ENCODE peak calls at places on chromosomes 2 and 18, in six cellular contexts. N is astrocyte; M is AG04450; G is CD8-positive, alpha-beta T cell; Y is Peyer's patch; F is upper lobe of right lung. K is an unnamed sample.

GRCh38 chr18:49812321-49813070 is 837 bp downstream of the ACAA2 start:
- DNase-seq in G (no peak), Y (no peak), M (no peak), F (no peak), N (peak), K (no peak)

GRCh38 chr2:190713476-190713875 is 64.6 kb downstream of the NAB1 start:
- DNase-seq in Y (no peak), M (no peak), G (no peak), N (peak), F (no peak), K (no peak)

GRCh38 chr2:141618457-141618856 is 512.4 kb downstream of the LRP1B start:
- DNase-seq in G (no peak), M (no peak), Y (no peak), N (no peak), F (no peak), K (no peak)

GRCh38 chr2:240815761-240816583 is 4.0 kb downstream of the KIF1A start:
- DNase-seq in M (no peak), Y (no peak), F (no peak), G (no peak), N (no peak), K (no peak)

GRCh38 chr2:72349016-72349415 is 201.4 kb upstream of the CYP26B1 start:
- DNase-seq in Y (no peak), G (no peak), F (no peak), M (no peak), N (no peak), K (no peak)

GRCh38 chr2:74927617-74928016 is 30.8 kb upstream of the POLE4 start:
- DNase-seq in Y (no peak), G (no peak), N (no peak), F (no peak), M (no peak), K (no peak)

GRCh38 chr2:178679891-178680290 is 127.3 kb downstream of the TTN start:
- DNase-seq in Y (no peak), M (no peak), N (no peak), G (no peak), F (no peak), K (no peak)

GRCh38 chr2:67782443-67782842 is 280.4 kb downstream of the C1D start:
- DNase-seq in Y (no peak), N (peak), M (peak), G (no peak), F (no peak), K (no peak)

GRCh38 chr2:219562049-219563020 is 9.0 kb downstream of the OBSL1 start:
- DNase-seq in F (peak), Y (no peak), G (no peak), N (no peak), M (no peak), K (peak)

DNA sequence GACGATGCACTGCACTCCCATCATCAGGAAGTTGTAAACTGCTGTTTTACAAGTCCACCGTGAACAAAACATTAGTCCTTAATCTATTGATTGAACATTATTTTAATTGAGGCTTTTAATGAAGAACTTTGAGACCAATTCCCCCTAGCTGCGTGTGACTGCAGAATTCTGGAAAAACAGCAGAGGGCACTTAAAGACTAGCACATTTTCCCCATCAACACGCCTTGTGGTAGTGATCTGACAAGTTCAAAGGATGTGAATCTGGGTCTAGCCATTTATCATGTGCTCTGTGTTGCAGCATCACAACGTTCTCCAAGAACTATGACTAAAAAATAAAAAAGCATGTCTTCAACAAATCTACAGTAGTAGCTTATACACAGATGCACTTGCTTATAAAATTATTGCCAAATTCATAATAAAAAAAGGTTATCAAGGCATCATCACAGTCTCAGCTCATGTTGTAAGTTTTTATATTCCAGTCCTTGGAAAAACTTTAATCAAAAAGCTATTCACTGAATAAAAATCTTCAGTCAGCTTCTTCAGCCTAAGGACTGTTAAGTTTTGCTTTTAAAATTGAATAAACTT is 35.8 kb downstream of the SKOR2 start:
- DNase-seq in N (peak), M (peak), G (no peak), Y (no peak), F (no peak), K (no peak)
- TF ChIP-seq CTCF in N (peak), M (peak), G (no peak), Y (peak), F (peak), K (peak)

DNA sequence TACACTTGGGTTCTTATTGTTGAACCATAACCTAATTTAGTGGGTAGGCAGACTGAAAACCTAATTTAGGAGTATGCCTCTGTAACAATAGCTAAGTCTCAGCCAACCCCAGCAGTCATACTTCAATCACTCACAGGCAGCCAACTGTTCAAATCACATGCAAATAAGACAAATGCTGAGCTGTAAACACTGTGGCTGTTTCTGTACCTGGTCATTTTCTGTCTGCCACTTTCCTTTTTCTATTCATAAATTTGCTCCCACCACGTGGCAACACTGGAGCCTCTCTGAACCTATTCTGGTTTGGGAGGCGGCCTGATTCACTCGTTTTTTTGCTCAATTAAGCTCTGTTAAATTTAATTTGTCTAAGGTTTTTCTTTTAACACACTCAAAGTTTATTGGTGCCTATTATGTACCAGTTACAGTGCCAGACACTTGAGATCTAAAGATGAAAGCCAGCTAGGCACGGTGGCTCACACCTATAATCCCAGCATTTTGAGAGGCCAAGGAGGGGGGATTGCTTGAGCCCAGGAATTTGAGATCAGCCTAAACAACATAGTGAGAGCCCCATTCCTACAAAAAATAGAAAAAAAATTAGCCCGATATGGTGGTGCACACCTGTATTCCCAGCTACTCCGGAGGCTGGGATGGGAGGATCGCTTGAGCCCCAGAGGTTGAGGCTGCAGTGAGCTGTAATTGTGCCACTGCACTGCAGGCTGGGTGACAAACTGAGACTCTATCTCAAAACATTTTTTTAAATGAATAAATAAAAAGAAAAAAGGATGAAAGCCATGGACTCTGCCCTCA is 41.1 kb downstream of the THNSL2 start:
- DNase-seq in M (no peak), Y (no peak), G (no peak), N (no peak), F (no peak), K (no peak)
- TF ChIP-seq CTCF in M (no peak), Y (no peak), G (no peak), N (no peak), F (no peak), K (no peak)

GRCh38 chr2:135799738-135800137 is 37.2 kb downstream of the LCT start:
- DNase-seq in G (no peak), N (no peak), M (no peak), F (no peak), Y (no peak), K (no peak)
- TF ChIP-seq CTCF in G (no peak), N (no peak), M (no peak), F (no peak), Y (no peak), K (peak)

GRCh38 chr2:108928660-108929377 is 60.2 kb downstream of the EDAR start:
- DNase-seq in N (no peak), F (no peak), G (no peak), M (no peak), Y (peak), K (no peak)
- TF ChIP-seq CTCF in N (no peak), F (no peak), G (peak), M (no peak), Y (no peak), K (peak)

DNA sequence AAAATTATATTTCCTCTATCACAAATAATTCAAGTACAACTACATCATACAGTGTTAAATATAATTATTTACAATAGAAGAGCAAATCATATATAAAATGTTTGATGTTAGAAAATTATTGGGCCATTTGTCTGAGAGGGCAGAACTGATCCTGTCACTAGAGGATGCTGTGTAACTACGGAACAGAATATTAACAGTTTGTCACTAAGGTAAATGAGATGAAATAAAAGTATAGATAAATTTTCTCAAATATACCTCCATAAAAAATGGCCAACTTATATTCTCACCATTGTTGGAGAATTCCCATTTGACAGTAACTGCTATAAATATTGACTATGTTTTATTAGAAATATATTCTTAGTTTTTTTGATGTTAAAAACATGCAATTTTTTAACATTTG is 1067.4 kb upstream of the DDX18 start:
- DNase-seq in F (no peak), N (no peak), Y (no peak), M (no peak), G (no peak), K (no peak)
- TF ChIP-seq CTCF in F (no peak), N (no peak), Y (peak), M (no peak), G (no peak), K (peak)

DNA sequence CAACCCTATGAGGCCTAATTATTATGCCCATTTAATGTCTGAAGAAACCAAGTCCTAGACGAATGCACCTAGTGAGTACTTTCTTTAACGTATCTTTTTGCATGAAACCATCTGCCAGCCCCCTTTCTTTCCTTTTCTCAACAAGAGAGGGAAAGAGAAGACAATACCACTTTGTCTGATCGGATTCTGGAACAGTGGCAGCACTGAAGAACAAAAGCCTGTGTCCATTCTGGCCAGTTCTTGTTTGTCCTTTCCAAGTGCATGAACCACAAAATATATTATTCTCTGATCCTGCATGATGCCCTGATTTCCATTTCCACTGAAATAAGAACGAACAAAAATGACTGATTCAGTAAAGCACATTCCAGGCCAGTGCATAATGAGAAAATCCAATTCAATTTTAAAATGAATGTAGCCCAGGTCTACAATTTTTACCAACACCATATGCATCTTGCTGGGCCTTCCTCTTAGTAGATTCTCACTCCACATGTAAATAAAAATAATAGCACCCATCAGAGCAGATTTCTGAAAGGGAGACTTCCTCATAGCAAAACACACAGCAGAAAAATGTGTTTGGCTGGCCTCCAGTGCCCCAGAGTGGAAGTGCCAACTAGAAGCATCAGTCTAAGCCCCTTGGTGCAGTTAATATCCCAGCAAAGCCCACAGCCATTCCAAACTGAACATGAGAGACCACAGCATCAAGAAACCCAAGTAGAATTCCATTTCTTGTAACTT is 422.6 kb upstream of the ID2 start:
- DNase-seq in F (no peak), M (no peak), G (no peak), Y (no peak), N (no peak), K (no peak)
- TF ChIP-seq CTCF in F (no peak), M (no peak), G (no peak), Y (no peak), N (no peak), K (no peak)